ENCODE peak calls at places on chromosome 9, in nine cellular contexts. E is GM04504; G is stimulated activated CD4-positive, alpha-beta T cell treated with anti-CD3 and anti-CD28 coated beads, Interleukin-1b, Interleukin-23, amount 100 ng/mL, for 24 hours; Q is T-helper 2 cell; H is stimulated activated CD8-positive, alpha-beta memory T cell treated with anti-CD3 and anti-CD28 coated beads, Interleukin-7, amount 100 ng/mL, for 24 hours; J is germinal center; T is Peyer's patch; L is neuronal stem cell; U is HS-27A. Z is an unnamed sample.

GRCh38 chr9:100739208-100739607 is 161.3 kb downstream of the CAVIN4 start:
- DNase-seq in H (no peak), G (no peak), U (no peak), E (no peak), Q (no peak), L (no peak), J (no peak), T (no peak), Z (no peak)

GRCh38 chr9:109277451-109277850 is 43.4 kb downstream of the EPB41L4B start:
- DNase-seq in U (no peak), G (no peak), T (peak), J (no peak), L (no peak), E (no peak), H (no peak), Q (no peak), Z (no peak)

GRCh38 chr9:73183917-73184861 is 32.5 kb downstream of the ANXA1 start:
- DNase-seq in T (no peak), E (no peak), L (no peak), J (peak), U (no peak), Q (no peak), G (no peak), H (no peak), Z (no peak)

GRCh38 chr9:26811106-26811505 is 81.5 kb downstream of the CAAP1 start:
- DNase-seq in L (no peak), Q (no peak), U (no peak), G (no peak), T (no peak), H (no peak), E (no peak), J (no peak), Z (no peak)

GRCh38 chr9:112130347-112130746 is 44.8 kb downstream of the SUSD1 start:
- DNase-seq in H (no peak), L (no peak), U (no peak), G (no peak), Q (no peak), J (no peak), E (no peak), T (no peak), Z (no peak)

GRCh38 chr9:89993678-89994630 is 389.1 kb downstream of the GADD45G start:
- DNase-seq in U (no peak), G (no peak), E (no peak), L (no peak), Q (no peak), H (no peak), J (no peak), T (peak), Z (no peak)

GRCh38 chr9:37209431-37210386 is 89.3 kb downstream of the ZCCHC7 start:
- DNase-seq in J (no peak), Q (no peak), G (no peak), T (no peak), L (no peak), H (no peak), U (no peak), E (no peak), Z (no peak)

GRCh38 chr9:21965401-21965951 is 28.7 kb downstream of the CDKN2A start:
- DNase-seq in H (no peak), Q (peak), T (peak), U (no peak), L (peak), G (no peak), J (peak), E (no peak), Z (no peak)